ENCODE peak calls at places on chromosome 6, in six cellular contexts. One of them, this sample, is unnamed.

GRCh38 chr6:27684264-27685211 is 211.6 kb upstream of the ZNF184 start:
- DNase-seq in BJ: no peak
- DNase-seq in NB4: peak
- DNase-seq in pancreas: peak
- DNase-seq in IMR-90: peak
- DNase-seq in A549: peak
- DNase-seq in this sample: no peak

GRCh38 chr6:34819571-34820480 is 27.9 kb downstream of the BLTP3A start:
- DNase-seq in BJ: no peak
- DNase-seq in NB4: no peak
- DNase-seq in pancreas: no peak
- DNase-seq in IMR-90: no peak
- DNase-seq in A549: no peak
- DNase-seq in this sample: no peak

GRCh38 chr6:8000080-8001035 is 63.8 kb downstream of the BLOC1S5 start:
- DNase-seq in BJ: no peak
- DNase-seq in NB4: no peak
- DNase-seq in pancreas: no peak
- DNase-seq in IMR-90: no peak
- DNase-seq in A549: no peak
- DNase-seq in this sample: no peak

GRCh38 chr6:79687759-79688158 is 56.6 kb downstream of the SH3BGRL2 start:
- DNase-seq in BJ: no peak
- DNase-seq in NB4: no peak
- DNase-seq in pancreas: no peak
- DNase-seq in IMR-90: no peak
- DNase-seq in A549: no peak
- DNase-seq in this sample: no peak

GRCh38 chr6:93678841-93679454 is 259.6 kb upstream of the EPHA7 start:
- DNase-seq in BJ: no peak
- DNase-seq in NB4: no peak
- DNase-seq in pancreas: no peak
- DNase-seq in IMR-90: no peak
- DNase-seq in A549: no peak
- DNase-seq in this sample: no peak

GRCh38 chr6:112291161-112291762 is 36.9 kb upstream of the LAMA4 start:
- DNase-seq in BJ: no peak
- DNase-seq in NB4: peak
- DNase-seq in pancreas: no peak
- DNase-seq in IMR-90: no peak
- DNase-seq in A549: no peak
- DNase-seq in this sample: no peak

GRCh38 chr6:109441069-109441816 is 719 bp downstream of the SMPD2 start:
- DNase-seq in BJ: no peak
- DNase-seq in NB4: peak
- DNase-seq in pancreas: peak
- DNase-seq in IMR-90: peak
- DNase-seq in A549: peak
- DNase-seq in this sample: no peak

GRCh38 chr6:46637145-46637544 is 15.5 kb downstream of the CYP39A1 start:
- DNase-seq in BJ: peak
- DNase-seq in NB4: no peak
- DNase-seq in pancreas: no peak
- DNase-seq in IMR-90: peak
- DNase-seq in A549: no peak
- DNase-seq in this sample: peak

GRCh38 chr6:37314803-37315515 is 38.8 kb upstream of the RNF8 start:
- DNase-seq in BJ: no peak
- DNase-seq in NB4: peak
- DNase-seq in pancreas: peak
- DNase-seq in IMR-90: peak
- DNase-seq in A549: peak
- DNase-seq in this sample: no peak

GRCh38 chr6:35663447-35664235 is 25.1 kb downstream of the FKBP5 start:
- DNase-seq in BJ: peak
- DNase-seq in NB4: no peak
- DNase-seq in pancreas: no peak
- DNase-seq in IMR-90: peak
- DNase-seq in A549: no peak
- DNase-seq in this sample: no peak

GRCh38 chr6:72246926-72247325 is 360.6 kb downstream of the RIMS1 start:
- DNase-seq in BJ: no peak
- DNase-seq in NB4: peak
- DNase-seq in pancreas: no peak
- DNase-seq in IMR-90: peak
- DNase-seq in A549: no peak
- DNase-seq in this sample: no peak

GRCh38 chr6:16487953-16488674 is 249.7 kb downstream of the GMPR start:
- DNase-seq in BJ: no peak
- DNase-seq in NB4: no peak
- DNase-seq in pancreas: no peak
- DNase-seq in IMR-90: no peak
- DNase-seq in A549: no peak
- DNase-seq in this sample: no peak
- H3K4me3 ChIP-seq in BJ: no peak
- H3K4me3 ChIP-seq in NB4: no peak
- H3K4me3 ChIP-seq in pancreas: no peak
- H3K4me3 ChIP-seq in IMR-90: no peak
- H3K4me3 ChIP-seq in A549: no peak
- H3K4me3 ChIP-seq in this sample: no peak

GRCh38 chr6:81892911-81893310 is 140.4 kb upstream of the TENT5A start:
- DNase-seq in BJ: no peak
- DNase-seq in NB4: no peak
- DNase-seq in pancreas: no peak
- DNase-seq in IMR-90: no peak
- DNase-seq in A549: no peak
- DNase-seq in this sample: no peak

GRCh38 chr6:81895511-81896185 is 143.2 kb upstream of the TENT5A start:
- DNase-seq in BJ: peak
- DNase-seq in NB4: no peak
- DNase-seq in pancreas: no peak
- DNase-seq in IMR-90: peak
- DNase-seq in A549: no peak
- DNase-seq in this sample: peak

GRCh38 chr6:81896561-81896960 is 144.1 kb upstream of the TENT5A start:
- DNase-seq in BJ: no peak
- DNase-seq in NB4: no peak
- DNase-seq in pancreas: no peak
- DNase-seq in IMR-90: peak
- DNase-seq in A549: no peak
- DNase-seq in this sample: no peak

GRCh38 chr6:81894286-81894685 is 141.8 kb upstream of the TENT5A start:
- DNase-seq in BJ: no peak
- DNase-seq in NB4: no peak
- DNase-seq in pancreas: no peak
- DNase-seq in IMR-90: peak
- DNase-seq in A549: no peak
- DNase-seq in this sample: peak

DNA sequence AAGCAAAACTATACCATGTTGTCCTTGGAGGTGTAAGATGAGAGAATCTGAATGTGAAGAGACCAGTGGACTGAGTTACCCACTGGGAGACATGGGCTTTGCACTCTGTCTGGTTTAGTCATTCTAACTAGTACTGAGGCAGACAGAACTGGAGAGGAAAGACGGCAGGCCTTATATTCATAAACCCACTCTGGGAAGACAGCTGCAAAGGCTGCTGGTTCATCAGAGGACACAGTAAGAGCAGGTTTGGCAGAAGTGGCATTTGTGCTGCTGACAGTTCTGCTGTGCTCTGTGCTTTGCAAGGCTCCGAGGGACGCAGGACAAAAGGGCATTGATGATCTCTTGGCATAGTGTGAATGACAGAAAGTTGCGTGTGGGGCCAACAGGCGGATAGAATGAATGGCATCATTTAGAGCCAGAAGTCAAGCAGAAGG is 142.3 kb upstream of the TENT5A start:
- DNase-seq in BJ: no peak
- DNase-seq in NB4: no peak
- DNase-seq in pancreas: no peak
- DNase-seq in IMR-90: peak
- DNase-seq in A549: no peak
- DNase-seq in this sample: no peak
- H3K4me3 ChIP-seq in BJ: no peak
- H3K4me3 ChIP-seq in NB4: no peak
- H3K4me3 ChIP-seq in pancreas: no peak
- H3K4me3 ChIP-seq in IMR-90: peak
- H3K4me3 ChIP-seq in A549: no peak
- H3K4me3 ChIP-seq in this sample: no peak

GRCh38 chr6:366972-367794 is 24.4 kb upstream of the IRF4 start:
- DNase-seq in BJ: no peak
- DNase-seq in NB4: no peak
- DNase-seq in pancreas: no peak
- DNase-seq in IMR-90: no peak
- DNase-seq in A549: no peak
- DNase-seq in this sample: no peak
- H3K4me3 ChIP-seq in BJ: no peak
- H3K4me3 ChIP-seq in NB4: no peak
- H3K4me3 ChIP-seq in pancreas: no peak
- H3K4me3 ChIP-seq in IMR-90: no peak
- H3K4me3 ChIP-seq in A549: no peak
- H3K4me3 ChIP-seq in this sample: no peak

GRCh38 chr6:26020983-26021349 is 58.4 kb downstream of the TRIM38 start:
- DNase-seq in BJ: no peak
- DNase-seq in NB4: peak
- DNase-seq in pancreas: peak
- DNase-seq in IMR-90: peak
- DNase-seq in A549: no peak
- DNase-seq in this sample: no peak

GRCh38 chr6:26016326-26017275 is 54.0 kb downstream of the TRIM38 start:
- DNase-seq in BJ: no peak
- DNase-seq in NB4: no peak
- DNase-seq in pancreas: no peak
- DNase-seq in IMR-90: peak
- DNase-seq in A549: no peak
- DNase-seq in this sample: no peak

GRCh38 chr6:26019261-26019845 is 56.8 kb downstream of the TRIM38 start:
- DNase-seq in BJ: no peak
- DNase-seq in NB4: no peak
- DNase-seq in pancreas: no peak
- DNase-seq in IMR-90: no peak
- DNase-seq in A549: no peak
- DNase-seq in this sample: no peak

GRCh38 chr6:26020291-26020982 is 57.8 kb downstream of the TRIM38 start:
- DNase-seq in BJ: peak
- DNase-seq in NB4: peak
- DNase-seq in pancreas: peak
- DNase-seq in IMR-90: peak
- DNase-seq in A549: peak
- DNase-seq in this sample: peak

GRCh38 chr6:26017567-26017966 is 55.0 kb downstream of the TRIM38 start:
- DNase-seq in BJ: no peak
- DNase-seq in NB4: peak
- DNase-seq in pancreas: no peak
- DNase-seq in IMR-90: peak
- DNase-seq in A549: no peak
- DNase-seq in this sample: no peak
- H3K4me3 ChIP-seq in BJ: peak
- H3K4me3 ChIP-seq in NB4: no peak
- H3K4me3 ChIP-seq in pancreas: no peak
- H3K4me3 ChIP-seq in IMR-90: peak
- H3K4me3 ChIP-seq in A549: no peak
- H3K4me3 ChIP-seq in this sample: peak

DNA sequence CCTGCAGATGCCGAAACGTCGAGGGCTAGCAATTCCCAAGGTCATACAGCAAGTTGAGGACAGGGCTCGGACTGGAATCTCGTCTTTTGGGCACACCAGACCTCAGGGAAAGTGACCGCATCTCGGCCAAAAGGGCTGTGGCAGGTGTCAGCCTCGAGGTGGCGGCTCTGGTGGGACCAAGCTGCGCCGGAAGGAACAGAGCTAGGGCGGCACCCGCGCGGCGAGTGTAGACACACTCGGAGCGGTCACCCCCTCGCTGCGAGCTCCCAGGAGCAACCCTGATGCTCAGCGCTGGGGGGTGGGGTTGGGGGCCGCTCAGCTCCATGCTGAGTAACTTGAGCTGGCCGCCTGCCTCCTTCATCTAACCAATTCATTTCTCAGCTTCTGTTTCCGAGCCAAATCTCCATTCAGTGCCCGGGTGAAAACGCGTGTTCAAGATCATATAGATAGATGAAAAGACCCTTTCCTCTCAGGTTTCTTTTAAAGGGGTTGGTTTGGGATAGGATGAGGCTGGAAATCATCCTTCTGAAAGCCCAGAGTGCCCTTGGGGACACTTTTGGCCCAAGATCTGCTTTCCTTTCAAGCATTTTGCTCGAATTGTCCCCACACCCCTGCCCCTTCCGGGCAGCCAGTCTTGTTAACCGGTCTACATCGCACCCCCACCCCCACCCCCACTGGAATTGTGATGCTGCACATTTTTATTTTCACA is 2.3 kb upstream of the TUBB2B start:
- DNase-seq in BJ: no peak
- DNase-seq in NB4: no peak
- DNase-seq in pancreas: no peak
- DNase-seq in IMR-90: no peak
- DNase-seq in A549: no peak
- DNase-seq in this sample: no peak
- H3K4me3 ChIP-seq in BJ: no peak
- H3K4me3 ChIP-seq in NB4: no peak
- H3K4me3 ChIP-seq in pancreas: no peak
- H3K4me3 ChIP-seq in IMR-90: no peak
- H3K4me3 ChIP-seq in A549: no peak
- H3K4me3 ChIP-seq in this sample: no peak

GRCh38 chr6:100344761-100345160 is 120.0 kb downstream of the SIM1 start:
- DNase-seq in BJ: no peak
- DNase-seq in NB4: no peak
- DNase-seq in pancreas: no peak
- DNase-seq in IMR-90: peak
- DNase-seq in A549: no peak
- DNase-seq in this sample: no peak

GRCh38 chr6:100339574-100340255 is 125.0 kb downstream of the SIM1 start:
- DNase-seq in BJ: no peak
- DNase-seq in NB4: no peak
- DNase-seq in pancreas: no peak
- DNase-seq in IMR-90: peak
- DNase-seq in A549: no peak
- DNase-seq in this sample: no peak

GRCh38 chr6:100344321-100344720 is 120.4 kb downstream of the SIM1 start:
- DNase-seq in BJ: no peak
- DNase-seq in NB4: no peak
- DNase-seq in pancreas: no peak
- DNase-seq in IMR-90: no peak
- DNase-seq in A549: no peak
- DNase-seq in this sample: no peak

GRCh38 chr6:100343678-100344077 is 121.0 kb downstream of the SIM1 start:
- DNase-seq in BJ: peak
- DNase-seq in NB4: peak
- DNase-seq in pancreas: no peak
- DNase-seq in IMR-90: peak
- DNase-seq in A549: no peak
- DNase-seq in this sample: no peak

GRCh38 chr6:100342830-100343229 is 121.9 kb downstream of the SIM1 start:
- DNase-seq in BJ: no peak
- DNase-seq in NB4: peak
- DNase-seq in pancreas: no peak
- DNase-seq in IMR-90: peak
- DNase-seq in A549: no peak
- DNase-seq in this sample: no peak
- H3K4me3 ChIP-seq in BJ: no peak
- H3K4me3 ChIP-seq in NB4: no peak
- H3K4me3 ChIP-seq in pancreas: no peak
- H3K4me3 ChIP-seq in IMR-90: no peak
- H3K4me3 ChIP-seq in A549: no peak
- H3K4me3 ChIP-seq in this sample: no peak